ENCODE peak calls at places on chromosomes 5 and 9, in nine cellular contexts. F is GM04504, K is NCI-H1105, N is colonic mucosa, E is Peyer's patch, V is pancreas, B is H4, S is BE2C, Y is endothelial cell. I is an unnamed sample.

GRCh38 chr9:126723807-126724172 is 81.0 kb upstream of the ZBTB43 start:
- DNase-seq in N (no peak), V (no peak), K (no peak), B (no peak), Y (no peak), E (no peak), S (peak; percentile 34), F (no peak), I (no peak)

GRCh38 chr5:56833325-56833724 is 18.0 kb downstream of the MAP3K1 start:
- DNase-seq in E (no peak), F (no peak), K (no peak), V (no peak), B (no peak), Y (no peak), S (no peak), N (no peak), I (no peak)

GRCh38 chr5:63831381-63831780 is 130.9 kb downstream of the HTR1A start:
- DNase-seq in F (no peak), B (no peak), Y (no peak), S (no peak), V (no peak), N (no peak), E (no peak), K (no peak), I (no peak)

GRCh38 chr9:92607088-92607487 is 62.8 kb downstream of the IPPK start:
- DNase-seq in N (no peak), F (no peak), Y (no peak), E (no peak), K (no peak), V (no peak), B (no peak), S (no peak), I (no peak)

GRCh38 chr5:60843693-60844428 is at the start of gene ELOVL7:
- DNase-seq in N (peak; percentile 90), Y (peak; percentile 64), B (peak; percentile 68), V (peak; percentile 97), F (no peak), E (peak; percentile 84), S (peak; percentile 59), K (peak; percentile 67), I (peak; percentile 89)

GRCh38 chr9:126474786-126475485 is 138.8 kb upstream of the LMX1B start:
- DNase-seq in F (no peak), V (no peak), B (peak; percentile 22), Y (no peak), E (no peak), N (no peak), S (no peak), K (no peak), I (no peak)

GRCh38 chr5:179061025-179061424 is 852 bp downstream of the ZNF354C start:
- DNase-seq in B (no peak), E (no peak), S (no peak), Y (no peak), V (no peak), F (no peak), N (no peak), K (no peak), I (no peak)

GRCh38 chr9:93090091-93090655 is 5.8 kb upstream of the CARD19 start:
- DNase-seq in K (no peak), N (peak; percentile 7), B (no peak), Y (no peak), F (no peak), E (peak; percentile 14), V (peak; percentile 5), S (no peak), I (peak; percentile 7)

GRCh38 chr5:78698218-78698751 is 49.7 kb upstream of the LHFPL2 start:
- DNase-seq in Y (no peak), E (no peak), F (no peak), N (no peak), K (no peak), B (no peak), S (no peak), V (no peak), I (no peak)

GRCh38 chr5:994821-995220 is 13.8 kb upstream of the NKD2 start:
- DNase-seq in E (no peak), Y (no peak), N (no peak), S (no peak), K (no peak), F (no peak), V (peak; percentile 35), B (no peak), I (no peak)

GRCh38 chr5:42035526-42035925 is 110.4 kb downstream of the FBXO4 start:
- DNase-seq in B (no peak), S (no peak), V (no peak), E (no peak), K (no peak), N (no peak), Y (no peak), F (no peak), I (no peak)

GRCh38 chr5:111197523-111197922 is 26.7 kb upstream of the CAMK4 start:
- DNase-seq in B (peak; percentile 18), N (no peak), E (no peak), F (no peak), K (no peak), V (peak; percentile 54), S (peak; percentile 81), Y (no peak), I (no peak)

GRCh38 chr9:70083429-70083828 is 39.8 kb downstream of the MAMDC2 start:
- DNase-seq in S (no peak), B (no peak), Y (no peak), V (no peak), K (no peak), E (no peak), N (no peak), F (no peak), I (no peak)

GRCh38 chr5:146647656-146648199 is 131.7 kb upstream of the GPR151 start:
- DNase-seq in S (peak; percentile 92), N (no peak), Y (no peak), V (no peak), K (peak; percentile 65), F (no peak), E (no peak), B (no peak), I (no peak)

GRCh38 chr9:95038666-95039065 is 278.8 kb downstream of the FANCC start:
- DNase-seq in B (no peak), K (no peak), F (no peak), V (no peak), Y (no peak), S (no peak), E (no peak), N (no peak), I (no peak)

GRCh38 chr5:121380066-121380465 is 471.6 kb upstream of the FTMT start:
- DNase-seq in F (no peak), K (no peak), Y (no peak), B (no peak), V (no peak), N (no peak), S (no peak), E (no peak), I (no peak)

GRCh38 chr9:33429256-33430080 is 17.9 kb downstream of the AQP3 start:
- DNase-seq in K (no peak), N (no peak), Y (no peak), V (no peak), S (no peak), F (no peak), B (no peak), E (no peak), I (no peak)

GRCh38 chr5:158821321-158821720 is 278.4 kb downstream of the EBF1 start:
- DNase-seq in Y (no peak), V (no peak), S (no peak), B (no peak), E (no peak), F (no peak), K (no peak), N (no peak), I (no peak)

GRCh38 chr9:121191235-121191634 is 10.4 kb downstream of the RAB14 start:
- DNase-seq in S (no peak), Y (no peak), B (no peak), E (no peak), V (no peak), K (no peak), F (no peak), N (no peak), I (no peak)

GRCh38 chr9:37262410-37262809 is 142.0 kb downstream of the ZCCHC7 start:
- DNase-seq in E (no peak), N (no peak), B (no peak), K (no peak), S (peak; percentile 51), F (no peak), V (no peak), Y (peak; percentile 20), I (no peak)

GRCh38 chr5:59542841-59543825 is 350.4 kb downstream of the PDE4D start:
- DNase-seq in Y (no peak), V (no peak), N (peak; percentile 43), E (no peak), F (no peak), S (peak; percentile 67), K (peak; percentile 47), B (peak; percentile 69), I (peak; percentile 41)

GRCh38 chr9:124758691-124759090 is 12.4 kb downstream of the NR6A1 start:
- DNase-seq in B (no peak), E (no peak), N (no peak), Y (no peak), V (no peak), K (no peak), F (no peak), S (no peak), I (no peak)

GRCh38 chr9:8855046-8855445 is 1055.5 kb upstream of the DMAC1 start:
- DNase-seq in E (no peak), Y (no peak), S (no peak), B (peak; percentile 18), F (no peak), N (no peak), V (no peak), K (peak; percentile 21), I (no peak)

GRCh38 chr5:141608557-141608956 is 10.2 kb downstream of the DIAPH1 start:
- DNase-seq in V (no peak), E (no peak), N (no peak), S (no peak), B (no peak), Y (no peak), F (no peak), K (no peak), I (no peak)

GRCh38 chr9:127921592-127922120 is 4.8 kb upstream of the ST6GALNAC4 start:
- DNase-seq in N (peak; percentile 82), Y (peak; percentile 77), V (peak; percentile 92), F (no peak), B (no peak), S (peak; percentile 70), K (no peak), E (peak; percentile 89), I (peak; percentile 78)

GRCh38 chr5:57037355-57037754 is 85.4 kb upstream of the MIER3 start:
- DNase-seq in N (no peak), B (peak; percentile 20), S (peak; percentile 49), Y (no peak), V (no peak), E (no peak), K (no peak), F (no peak), I (no peak)

I was measured in mucosa of descending colon.